ENCODE peak calls at places on chromosomes 11 and 22, in four cellular contexts. O is H1, Y is HepG2, Z is GM12878. D is an unnamed sample.

GRCh38 chr11:129012880-129013279 is 70.2 kb upstream of the TP53AIP1 start:
- DNase-seq in O (no peak), Y (no peak), Z (no peak), D (no peak)

GRCh38 chr11:1467270-1467669 is 19.3 kb downstream of the MOB2 start:
- DNase-seq in O (no peak), Y (no peak), Z (no peak), D (no peak)

GRCh38 chr11:10494636-10495463 is 39.8 kb downstream of the AMPD3 start:
- DNase-seq in O (no peak), Y (no peak), Z (no peak), D (no peak)

GRCh38 chr22:36088292-36088691 is 59.7 kb upstream of the RBFOX2 start:
- DNase-seq in O (no peak), Y (no peak), Z (no peak), D (no peak)

GRCh38 chr11:50071584-50072225 is 39.0 kb downstream of the OR4C45 start:
- DNase-seq in O (no peak), Y (no peak), Z (no peak), D (no peak)

GRCh38 chr11:44746894-44747293 is 20.1 kb downstream of the TSPAN18 start:
- DNase-seq in O (no peak), Y (no peak), Z (no peak), D (no peak)

GRCh38 chr11:114440121-114440860 is 1.0 kb downstream of the REXO2 start:
- DNase-seq in O (no peak), Y (peak), Z (no peak), D (peak)

GRCh38 chr11:108302121-108302785 is 79.4 kb downstream of the ATM start:
- DNase-seq in O (no peak), Y (no peak), Z (no peak), D (no peak)

GRCh38 chr11:5891216-5891800 is 1.7 kb upstream of the OR52E5 start:
- DNase-seq in O (no peak), Y (no peak), Z (peak), D (no peak)

GRCh38 chr11:110089617-110090282 is 3.4 kb upstream of the ZC3H12C start:
- DNase-seq in O (no peak), Y (no peak), Z (no peak), D (no peak)

GRCh38 chr11:57584341-57584740 is 13.1 kb upstream of the SERPING1 start:
- DNase-seq in O (no peak), Y (no peak), Z (no peak), D (no peak)

GRCh38 chr22:48893288-48894063 is 934.2 kb downstream of the BRD1 start:
- DNase-seq in O (no peak), Y (no peak), Z (no peak), D (no peak)

GRCh38 chr11:65493367-65494176 is 5.3 kb upstream of the MALAT1 start:
- DNase-seq in O (no peak), Y (peak), Z (no peak), D (no peak)

GRCh38 chr11:134407321-134407828 is 4.7 kb downstream of the B3GAT1 start:
- DNase-seq in O (no peak), Y (no peak), Z (no peak), D (no peak)

GRCh38 chr11:103077553-103077952 is 14.4 kb downstream of the DCUN1D5 start:
- DNase-seq in O (no peak), Y (no peak), Z (no peak), D (no peak)

GRCh38 chr11:111347002-111347722 is 31.9 kb downstream of the POU2AF1 start:
- DNase-seq in O (no peak), Y (no peak), Z (no peak), D (no peak)

GRCh38 chr11:35893796-35894475 is 49.9 kb upstream of the LDLRAD3 start:
- DNase-seq in O (no peak), Y (no peak), Z (no peak), D (no peak)

GRCh38 chr11:67160045-67160444 is 41.0 kb downstream of the KDM2A start:
- DNase-seq in O (no peak), Y (no peak), Z (no peak), D (no peak)
- TF ChIP-seq SP1 in O (no peak), Y (no peak), Z (no peak), D (no peak)

GRCh38 chr11:119405986-119406385 is 17.0 kb downstream of the THY1 start:
- DNase-seq in O (no peak), Y (no peak), Z (no peak), D (no peak)
- TF ChIP-seq SUZ12 in O (no peak), Y (no peak), Z (no peak), D (no peak)

GRCh38 chr11:20110908-20111669 is 49.2 kb downstream of the DBX1 start:
- DNase-seq in O (no peak), Y (peak), Z (peak), D (peak)
- TF ChIP-seq SP1 in O (peak), Y (peak), Z (no peak), D (no peak)

DNA sequence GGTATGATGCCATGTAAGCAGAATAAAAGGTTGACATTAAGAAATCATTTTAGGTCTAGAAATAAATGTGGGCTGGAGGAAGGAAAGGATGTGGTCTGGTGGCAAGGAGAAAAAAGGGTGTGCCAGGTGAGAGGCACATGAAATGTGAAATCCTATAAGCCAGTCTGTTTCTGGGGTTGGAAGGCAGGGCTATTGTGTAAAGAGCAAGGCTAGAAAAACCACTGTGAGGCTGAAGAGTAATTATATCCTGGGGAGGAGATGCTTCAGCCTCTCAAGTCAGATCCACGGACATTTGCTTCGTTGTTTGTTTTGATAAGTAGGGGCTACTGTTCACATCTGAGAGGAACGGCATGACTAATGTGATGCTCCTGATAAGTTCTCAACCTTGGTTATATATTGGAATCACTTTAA is 77.5 kb upstream of the CTSC start:
- DNase-seq in O (no peak), Y (no peak), Z (no peak), D (no peak)
- TF ChIP-seq SUZ12 in O (no peak), Y (no peak), Z (no peak), D (no peak)

DNA sequence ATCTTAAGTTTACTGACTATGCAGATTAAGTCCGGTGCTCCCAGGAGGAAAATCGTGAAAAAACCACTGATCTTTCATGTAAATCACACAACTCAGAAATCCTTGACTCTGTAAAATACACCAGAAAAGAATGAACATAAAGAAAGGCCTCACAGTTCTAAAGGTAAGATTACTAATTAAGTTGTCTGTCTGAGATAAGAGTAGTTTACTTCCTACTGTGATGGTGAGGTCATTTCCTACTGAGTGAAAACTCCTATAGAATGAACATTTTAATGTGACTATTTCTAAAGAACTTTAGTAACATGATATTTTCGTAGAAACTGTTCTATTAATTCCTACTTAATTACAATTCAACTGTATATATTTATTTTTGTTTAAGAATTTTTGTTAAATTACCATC is 774.4 kb upstream of the CHORDC1 start:
- DNase-seq in O (no peak), Y (no peak), Z (no peak), D (no peak)
- TF ChIP-seq SP1 in O (no peak), Y (no peak), Z (no peak), D (no peak)

GRCh38 chr11:130470832-130471706 is 22.6 kb downstream of the ADAMTS15 start:
- DNase-seq in O (no peak), Y (no peak), Z (no peak), D (no peak)
- TF ChIP-seq SUZ12 in O (no peak), Y (no peak), Z (no peak), D (no peak)

GRCh38 chr11:12213920-12214319 is 103.5 kb downstream of the MICAL2 start:
- DNase-seq in O (no peak), Y (no peak), Z (no peak), D (no peak)
- TF ChIP-seq SP1 in O (no peak), Y (no peak), Z (no peak), D (no peak)

GRCh38 chr11:75408852-75409219 is 9.5 kb downstream of the RPS3 start:
- DNase-seq in O (no peak), Y (no peak), Z (no peak), D (no peak)

DNA sequence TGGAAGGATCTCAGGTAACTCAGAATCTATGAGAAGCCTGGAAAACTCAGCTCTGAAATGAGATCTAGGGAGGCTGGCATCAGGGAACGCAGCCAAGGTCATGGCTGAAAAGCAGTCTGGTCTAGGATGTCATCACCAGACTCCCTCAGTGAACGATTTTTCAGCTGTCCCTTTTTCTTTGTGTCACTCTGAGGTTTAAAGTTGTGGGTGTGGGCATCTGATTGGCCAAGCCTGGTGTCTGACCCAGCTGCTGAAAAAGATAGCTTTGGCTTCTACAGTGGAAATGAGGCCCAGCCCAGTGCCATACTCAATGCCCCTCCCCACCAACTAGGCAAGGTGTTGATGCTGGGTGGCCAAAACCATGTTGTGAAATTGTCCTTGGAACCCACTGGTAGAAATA is 14.5 kb downstream of the RPS3 start:
- DNase-seq in O (no peak), Y (no peak), Z (no peak), D (no peak)
- TF ChIP-seq SUZ12 in O (no peak), Y (no peak), Z (no peak), D (no peak)

GRCh38 chr11:79090191-79090590 is 350.6 kb downstream of the TENM4 start:
- DNase-seq in O (no peak), Y (no peak), Z (no peak), D (no peak)
- TF ChIP-seq SP1 in O (no peak), Y (no peak), Z (no peak), D (no peak)

D was measured in HEK293T.